ENCODE peak calls at places on chromosomes 11 and 22, in ten cellular contexts. A, W, X, T, R, Q, E, N, S and O are unnamed samples.

GRCh38 chr22:46087816-46088277 is 62.5 kb upstream of the PPARA start:
- DNase-seq in E (no peak), X (peak; percentile 93), Q (no peak), S (peak; percentile 99), A (peak; percentile 98), R (peak; percentile 85), T (no peak), N (peak; percentile 91), W (peak; percentile 88), O (no peak)

GRCh38 chr22:39955675-39956074 is 4.5 kb upstream of the TMA7B start:
- DNase-seq in N (no peak), W (no peak), R (peak; percentile 20), A (no peak), T (no peak), X (no peak), Q (no peak), E (no peak), S (no peak), O (no peak)

GRCh38 chr11:19557720-19558140 is 154.9 kb upstream of the NAV2 start:
- DNase-seq in A (peak; percentile 84), X (peak; percentile 61), T (no peak), S (peak; percentile 91), R (peak; percentile 60), Q (no peak), W (peak; percentile 72), N (peak; percentile 89), E (peak; percentile 78), O (no peak)

GRCh38 chr22:32985899-32986772 is 72.0 kb downstream of the SYN3 start:
- DNase-seq in X (peak; percentile 59), A (peak; percentile 54), Q (no peak), N (peak; percentile 64), W (peak; percentile 80), E (peak; percentile 61), R (peak; percentile 56), S (peak; percentile 87), T (peak; percentile 16), O (no peak)

GRCh38 chr11:125624756-125625213 is at the start of gene CHEK1:
- DNase-seq in S (no peak), Q (no peak), W (no peak), N (no peak), X (no peak), T (no peak), R (no peak), A (no peak), E (no peak), O (no peak)

GRCh38 chr11:70159612-70160570 is 43.2 kb upstream of the FADD start:
- DNase-seq in X (no peak), R (peak; percentile 5), A (no peak), W (no peak), N (peak; percentile 54), T (no peak), S (no peak), Q (no peak), E (no peak), O (no peak)

GRCh38 chr22:22397875-22398524 is 110.5 kb downstream of the ZNF280B start:
- DNase-seq in A (no peak), W (no peak), N (peak; percentile 36), T (no peak), E (no peak), Q (no peak), X (no peak), R (no peak), S (no peak), O (no peak)

GRCh38 chr11:2708151-2708581 is 8.4 kb upstream of the KCNQ1OT1 start:
- DNase-seq in Q (no peak), E (no peak), S (no peak), A (no peak), N (peak; percentile 46), X (no peak), R (no peak), T (no peak), W (no peak), O (no peak)

GRCh38 chr11:27864046-27865025 is 164.1 kb upstream of the BDNF start:
- DNase-seq in E (no peak), T (no peak), A (no peak), Q (no peak), R (no peak), W (no peak), N (no peak), X (no peak), S (no peak), O (no peak)

GRCh38 chr11:116600930-116601329 is 171.9 kb downstream of the BUD13 start:
- DNase-seq in R (no peak), X (no peak), N (no peak), S (no peak), A (no peak), E (no peak), T (no peak), W (no peak), Q (no peak), O (no peak)

GRCh38 chr11:61599968-61600710 is 19.3 kb upstream of the SYT7 start:
- DNase-seq in Q (no peak), X (no peak), R (no peak), N (no peak), T (no peak), E (no peak), W (no peak), A (peak; percentile 73), S (no peak), O (no peak)

GRCh38 chr11:10454902-10455631 is at the start of gene AMPD3:
- DNase-seq in X (no peak), R (peak; percentile 99), W (peak; percentile 79), A (no peak), T (no peak), S (peak; percentile 46), Q (no peak), N (no peak), E (no peak), O (no peak)

GRCh38 chr11:1652442-1652777 is 22.8 kb downstream of the KRTAP5-5 start:
- DNase-seq in T (no peak), X (no peak), N (no peak), R (no peak), E (no peak), Q (no peak), W (no peak), S (no peak), A (no peak), O (no peak)

GRCh38 chr11:130223291-130223971 is 63.8 kb downstream of the ST14 start:
- DNase-seq in W (no peak), A (no peak), X (no peak), N (no peak), T (no peak), E (no peak), Q (no peak), R (no peak), S (no peak), O (no peak)

GRCh38 chr11:33045551-33046255 is 6.3 kb downstream of the TCP11L1 start:
- DNase-seq in S (no peak), A (no peak), N (no peak), T (no peak), W (no peak), Q (no peak), R (peak; percentile 37), E (no peak), X (no peak), O (no peak)

GRCh38 chr11:129976371-129976770 is 26.3 kb downstream of the PRDM10 start:
- DNase-seq in S (peak; percentile 45), E (no peak), W (no peak), A (no peak), T (no peak), X (no peak), Q (no peak), R (no peak), N (no peak), O (no peak)

GRCh38 chr11:110455718-110456117 is 26.0 kb downstream of the FDX1 start:
- DNase-seq in S (no peak), A (no peak), N (no peak), R (no peak), T (no peak), X (no peak), W (no peak), E (no peak), Q (no peak), O (no peak)

GRCh38 chr11:62004473-62004872 is 37.0 kb upstream of the FTH1 start:
- DNase-seq in T (peak; percentile 16), A (no peak), W (no peak), X (no peak), E (no peak), S (no peak), Q (no peak), N (peak; percentile 68), R (peak; percentile 95), O (no peak)

GRCh38 chr11:3077174-3077839 is 20.1 kb upstream of the CARS1 start:
- DNase-seq in A (peak; percentile 4), E (no peak), Q (no peak), S (no peak), R (no peak), W (no peak), X (no peak), T (no peak), N (no peak), O (no peak)

GRCh38 chr11:57081356-57081755 is 92.6 kb downstream of the OR5AK2 start:
- DNase-seq in N (no peak), Q (no peak), R (no peak), X (no peak), T (no peak), S (no peak), W (no peak), A (no peak), E (no peak), O (no peak)

GRCh38 chr22:46556775-46557174 is 19.4 kb upstream of the CELSR1 start:
- DNase-seq in X (no peak), W (no peak), Q (no peak), S (no peak), E (no peak), T (no peak), N (no peak), A (no peak), R (no peak), O (no peak)

GRCh38 chr22:25201557-25202273 is 2.1 kb downstream of the CRYBB3 start:
- DNase-seq in X (no peak), A (no peak), N (no peak), T (no peak), E (no peak), R (no peak), W (peak; percentile 14), S (no peak), Q (no peak), O (no peak)

GRCh38 chr22:42301072-42301741 is 30.8 kb upstream of the TCF20 start:
- DNase-seq in E (no peak), R (no peak), N (no peak), X (no peak), T (no peak), Q (no peak), A (no peak), W (no peak), S (no peak), O (no peak)

GRCh38 chr22:50316114-50317065 is 8.9 kb upstream of the PLXNB2 start:
- DNase-seq in E (no peak), T (no peak), S (no peak), R (no peak), N (no peak), X (no peak), W (no peak), Q (no peak), A (no peak), O (no peak)

GRCh38 chr11:12604557-12605105 is 69.6 kb upstream of the TEAD1 start:
- DNase-seq in R (no peak), A (no peak), N (no peak), E (no peak), X (no peak), T (no peak), Q (no peak), S (no peak), W (no peak), O (no peak)

GRCh38 chr11:61752117-61752924 is at the start of gene MYRF:
- DNase-seq in E (peak; percentile 68), S (peak; percentile 84), X (no peak), R (no peak), W (peak; percentile 92), T (no peak), A (no peak), Q (no peak), N (no peak), O (no peak)

GRCh38 chr11:46738887-46739286 is 19.9 kb downstream of the F2 start:
- DNase-seq in Q (no peak), X (no peak), S (no peak), A (no peak), T (no peak), W (no peak), E (no peak), N (no peak), R (no peak), O (no peak)

GRCh38 chr11:60912223-60912850 is 1.6 kb upstream of the TMEM109 start:
- DNase-seq in A (no peak), Q (no peak), E (no peak), T (no peak), S (peak; percentile 17), N (no peak), R (no peak), X (no peak), W (no peak), O (no peak)